ENCODE peak calls at places on chromosomes 7 and 10, in five cellular contexts. N is HT-29, W is heart left ventricle, B is LHCN-M2, F is trophoblast cell. C is an unnamed sample.

GRCh38 chr10:98892523-98892922 is 343.1 kb downstream of the HPSE2 start:
- DNase-seq in B (no peak), N (no peak), F (no peak), W (no peak), C (no peak)

GRCh38 chr7:50621206-50621605 is 56.0 kb upstream of the DDC start:
- DNase-seq in F (no peak), N (no peak), W (no peak), B (no peak), C (no peak)

GRCh38 chr10:30353851-30354250 is 4.8 kb upstream of the MTPAP start:
- DNase-seq in B (peak), N (no peak), F (peak), W (no peak), C (no peak)

GRCh38 chr7:51351661-51352060 is 35.1 kb upstream of the COBL start:
- DNase-seq in B (peak), N (no peak), F (no peak), W (no peak), C (no peak)

GRCh38 chr10:8224591-8224990 is 170.1 kb downstream of the GATA3 start:
- DNase-seq in B (no peak), W (no peak), N (no peak), F (peak), C (no peak)

GRCh38 chr10:125144693-125145623 is 15.4 kb downstream of the CTBP2 start:
- DNase-seq in B (no peak), W (no peak), N (peak), F (peak), C (no peak)

GRCh38 chr7:26759108-26759507 is 105.3 kb downstream of the SKAP2 start:
- DNase-seq in W (no peak), N (no peak), F (no peak), B (no peak), C (no peak)

GRCh38 chr10:62502995-62503613 is 128.9 kb downstream of the ZNF365 start:
- DNase-seq in N (no peak), F (peak), W (no peak), B (no peak), C (no peak)

GRCh38 chr7:82323806-82324205 is 119.8 kb downstream of the CACNA2D1 start:
- DNase-seq in N (no peak), B (peak), F (no peak), W (no peak), C (no peak)